ENCODE peak calls at places on chromosomes 5 and 9, in eight cellular contexts. U, X, K, Z, R, E, Q and H are unnamed samples.

GRCh38 chr9:89953824-89954223 is 349.0 kb downstream of the GADD45G start:
- DNase-seq in Q (no peak), E (no peak), X (no peak), U (no peak), K (no peak), Z (no peak), R (no peak), H (no peak)

GRCh38 chr5:1293997-1294838 is 650 bp downstream of the TERT start:
- DNase-seq in Z (no peak), Q (no peak), R (peak), X (peak), K (no peak), E (peak), U (no peak), H (peak)

GRCh38 chr5:145825751-145826180 is 9.4 kb downstream of the PRELID2 start:
- DNase-seq in Z (peak), X (no peak), E (peak), R (no peak), Q (peak), U (peak), K (peak), H (peak)

GRCh38 chr5:157689942-157690689 is 18.8 kb downstream of the C5orf52 start:
- DNase-seq in Q (no peak), K (no peak), E (no peak), U (no peak), R (no peak), Z (no peak), X (peak), H (peak)

GRCh38 chr5:173671121-173671949 is 54.9 kb upstream of the BOD1 start:
- DNase-seq in E (peak), Z (peak), K (no peak), U (no peak), X (no peak), Q (no peak), R (no peak), H (no peak)

GRCh38 chr9:99012957-99013512 is 69.3 kb downstream of the COL15A1 start:
- DNase-seq in E (peak), Q (no peak), K (no peak), Z (no peak), U (no peak), R (no peak), X (no peak), H (no peak)

GRCh38 chr9:123335227-123335985 is 20.6 kb upstream of the CRB2 start:
- DNase-seq in Q (no peak), E (peak), R (peak), X (no peak), K (no peak), Z (peak), U (no peak), H (peak)

GRCh38 chr5:146751781-146752401 is 126.7 kb downstream of the PPP2R2B start:
- DNase-seq in Q (peak), X (peak), R (no peak), Z (no peak), U (no peak), E (no peak), K (peak), H (no peak)

GRCh38 chr9:113488071-113488470 is 24.5 kb downstream of the RGS3 start:
- DNase-seq in Z (no peak), E (no peak), Q (no peak), X (no peak), U (no peak), K (no peak), R (no peak), H (no peak)

GRCh38 chr5:110050640-110051345 is 361.1 kb downstream of the MAN2A1 start:
- DNase-seq in R (no peak), E (no peak), K (no peak), Q (no peak), U (no peak), Z (no peak), X (no peak), H (no peak)

GRCh38 chr9:129482521-129483466 is 138.1 kb downstream of the C9orf50 start:
- DNase-seq in R (peak), X (peak), U (peak), Q (no peak), K (no peak), Z (peak), E (peak), H (peak)

GRCh38 chr5:134649163-134649916 is 755 bp downstream of the SEC24A start:
- DNase-seq in K (no peak), X (no peak), E (peak), Q (no peak), R (no peak), U (no peak), Z (peak), H (no peak)

GRCh38 chr9:86082870-86083269 is 16.5 kb downstream of the GOLM1 start:
- DNase-seq in Q (no peak), K (no peak), X (no peak), U (no peak), R (no peak), Z (no peak), E (no peak), H (no peak)

GRCh38 chr9:16530669-16531461 is 339.6 kb downstream of the BNC2 start:
- DNase-seq in X (no peak), Q (no peak), R (no peak), Z (no peak), E (no peak), U (no peak), K (no peak), H (peak)

GRCh38 chr9:124632077-124632621 is 125.0 kb upstream of the NR5A1 start:
- DNase-seq in Z (peak), U (no peak), K (no peak), E (no peak), X (no peak), Q (peak), R (no peak), H (no peak)

GRCh38 chr5:388266-389196 is 54.4 kb upstream of the EXOC3 start:
- DNase-seq in Z (no peak), X (no peak), R (no peak), Q (no peak), U (no peak), K (no peak), E (no peak), H (no peak)

GRCh38 chr5:157855404-157855994 is 3.4 kb downstream of the CLINT1 start:
- DNase-seq in X (no peak), U (peak), Q (peak), R (peak), Z (peak), E (peak), K (peak), H (peak)

GRCh38 chr5:90161399-90161798 is 248.2 kb downstream of the CETN3 start:
- DNase-seq in E (peak), Z (no peak), U (peak), Q (peak), R (peak), X (no peak), K (peak), H (peak)

GRCh38 chr9:136482046-136482792 is 621 bp downstream of the SEC16A start:
- DNase-seq in E (peak), R (peak), X (no peak), U (no peak), K (peak), Q (peak), Z (peak), H (peak)